ENCODE peak calls at places on chromosome 3, in nine cellular contexts. One of them, this sample, is unnamed.

GRCh38 chr3:13308406-13308805 is 111.7 kb downstream of the NUP210 start:
- DNase-seq in HCT116: peak; percentile 24
- DNase-seq in activated CD8-positive, alpha-beta memory T cell treated with anti-CD3 and anti-CD28 coated beads for 24 hours: no peak
- DNase-seq in fibroblast of mammary gland: peak; percentile 30
- DNase-seq in skeletal muscle cell: no peak
- DNase-seq in fibroblast of pulmonary artery: peak; percentile 31
- DNase-seq in CD4-positive, alpha-beta T cell: peak; percentile 13
- DNase-seq in Panc1: peak; percentile 39
- DNase-seq in activated T-helper 1 cell treated with Interleukin-2 at 50 U/mL for 16 hours: no peak
- DNase-seq in this sample: peak; percentile 52

GRCh38 chr3:57749542-57749941 is 6.6 kb upstream of the SLMAP start:
- DNase-seq in fibroblast of pulmonary artery: no peak
- DNase-seq in activated CD8-positive, alpha-beta memory T cell treated with anti-CD3 and anti-CD28 coated beads for 24 hours: no peak
- DNase-seq in activated T-helper 1 cell treated with Interleukin-2 at 50 U/mL for 16 hours: no peak
- DNase-seq in Panc1: no peak
- DNase-seq in CD4-positive, alpha-beta T cell: no peak
- DNase-seq in HCT116: no peak
- DNase-seq in skeletal muscle cell: no peak
- DNase-seq in fibroblast of mammary gland: no peak
- DNase-seq in this sample: no peak

GRCh38 chr3:179880868-179881267 is 155.9 kb downstream of the PEX5L start:
- DNase-seq in fibroblast of mammary gland: no peak
- DNase-seq in HCT116: no peak
- DNase-seq in activated T-helper 1 cell treated with Interleukin-2 at 50 U/mL for 16 hours: no peak
- DNase-seq in Panc1: no peak
- DNase-seq in fibroblast of pulmonary artery: no peak
- DNase-seq in CD4-positive, alpha-beta T cell: no peak
- DNase-seq in skeletal muscle cell: no peak
- DNase-seq in activated CD8-positive, alpha-beta memory T cell treated with anti-CD3 and anti-CD28 coated beads for 24 hours: no peak
- DNase-seq in this sample: no peak

GRCh38 chr3:30908466-30909037 is 14.1 kb upstream of the GADL1 start:
- DNase-seq in fibroblast of pulmonary artery: no peak
- DNase-seq in Panc1: no peak
- DNase-seq in HCT116: no peak
- DNase-seq in activated T-helper 1 cell treated with Interleukin-2 at 50 U/mL for 16 hours: no peak
- DNase-seq in fibroblast of mammary gland: no peak
- DNase-seq in CD4-positive, alpha-beta T cell: no peak
- DNase-seq in activated CD8-positive, alpha-beta memory T cell treated with anti-CD3 and anti-CD28 coated beads for 24 hours: no peak
- DNase-seq in skeletal muscle cell: no peak
- DNase-seq in this sample: no peak

GRCh38 chr3:136659253-136659652 is 92.9 kb downstream of the STAG1 start:
- DNase-seq in fibroblast of mammary gland: peak; percentile 79
- DNase-seq in skeletal muscle cell: peak; percentile 19
- DNase-seq in Panc1: no peak
- DNase-seq in activated T-helper 1 cell treated with Interleukin-2 at 50 U/mL for 16 hours: no peak
- DNase-seq in CD4-positive, alpha-beta T cell: no peak
- DNase-seq in activated CD8-positive, alpha-beta memory T cell treated with anti-CD3 and anti-CD28 coated beads for 24 hours: no peak
- DNase-seq in fibroblast of pulmonary artery: peak; percentile 74
- DNase-seq in HCT116: no peak
- DNase-seq in this sample: peak; percentile 78

GRCh38 chr3:13470894-13471574 is 9.1 kb upstream of the HDAC11 start:
- DNase-seq in activated CD8-positive, alpha-beta memory T cell treated with anti-CD3 and anti-CD28 coated beads for 24 hours: no peak
- DNase-seq in CD4-positive, alpha-beta T cell: no peak
- DNase-seq in fibroblast of pulmonary artery: no peak
- DNase-seq in Panc1: no peak
- DNase-seq in activated T-helper 1 cell treated with Interleukin-2 at 50 U/mL for 16 hours: no peak
- DNase-seq in skeletal muscle cell: no peak
- DNase-seq in fibroblast of mammary gland: no peak
- DNase-seq in HCT116: no peak
- DNase-seq in this sample: no peak

GRCh38 chr3:159766563-159767185 is 222.0 kb upstream of the IL12A start:
- DNase-seq in fibroblast of mammary gland: peak; percentile 52
- DNase-seq in CD4-positive, alpha-beta T cell: no peak
- DNase-seq in skeletal muscle cell: no peak
- DNase-seq in fibroblast of pulmonary artery: peak; percentile 61
- DNase-seq in Panc1: no peak
- DNase-seq in activated CD8-positive, alpha-beta memory T cell treated with anti-CD3 and anti-CD28 coated beads for 24 hours: no peak
- DNase-seq in HCT116: no peak
- DNase-seq in activated T-helper 1 cell treated with Interleukin-2 at 50 U/mL for 16 hours: no peak
- DNase-seq in this sample: peak; percentile 54

GRCh38 chr3:11060500-11061251 is 68.1 kb downstream of the SLC6A1 start:
- DNase-seq in fibroblast of pulmonary artery: peak; percentile 64
- DNase-seq in CD4-positive, alpha-beta T cell: peak; percentile 19
- DNase-seq in HCT116: peak; percentile 50
- DNase-seq in activated CD8-positive, alpha-beta memory T cell treated with anti-CD3 and anti-CD28 coated beads for 24 hours: peak; percentile 78
- DNase-seq in Panc1: no peak
- DNase-seq in skeletal muscle cell: peak; percentile 29
- DNase-seq in fibroblast of mammary gland: peak; percentile 65
- DNase-seq in activated T-helper 1 cell treated with Interleukin-2 at 50 U/mL for 16 hours: no peak
- DNase-seq in this sample: peak; percentile 60

GRCh38 chr3:102353804-102354203 is 81.0 kb upstream of the ZPLD1 start:
- DNase-seq in CD4-positive, alpha-beta T cell: no peak
- DNase-seq in activated T-helper 1 cell treated with Interleukin-2 at 50 U/mL for 16 hours: no peak
- DNase-seq in fibroblast of mammary gland: no peak
- DNase-seq in Panc1: no peak
- DNase-seq in skeletal muscle cell: no peak
- DNase-seq in HCT116: no peak
- DNase-seq in fibroblast of pulmonary artery: no peak
- DNase-seq in activated CD8-positive, alpha-beta memory T cell treated with anti-CD3 and anti-CD28 coated beads for 24 hours: no peak
- DNase-seq in this sample: no peak

GRCh38 chr3:183892610-183893214 is 8.0 kb upstream of the PARL start:
- DNase-seq in HCT116: no peak
- DNase-seq in fibroblast of pulmonary artery: no peak
- DNase-seq in skeletal muscle cell: no peak
- DNase-seq in CD4-positive, alpha-beta T cell: no peak
- DNase-seq in activated CD8-positive, alpha-beta memory T cell treated with anti-CD3 and anti-CD28 coated beads for 24 hours: no peak
- DNase-seq in Panc1: no peak
- DNase-seq in activated T-helper 1 cell treated with Interleukin-2 at 50 U/mL for 16 hours: no peak
- DNase-seq in fibroblast of mammary gland: no peak
- DNase-seq in this sample: no peak

GRCh38 chr3:170977911-170978310 is 48.6 kb downstream of the SLC2A2 start:
- DNase-seq in skeletal muscle cell: peak; percentile 73
- DNase-seq in activated CD8-positive, alpha-beta memory T cell treated with anti-CD3 and anti-CD28 coated beads for 24 hours: no peak
- DNase-seq in activated T-helper 1 cell treated with Interleukin-2 at 50 U/mL for 16 hours: no peak
- DNase-seq in HCT116: no peak
- DNase-seq in fibroblast of mammary gland: peak; percentile 88
- DNase-seq in Panc1: no peak
- DNase-seq in fibroblast of pulmonary artery: peak; percentile 43
- DNase-seq in CD4-positive, alpha-beta T cell: no peak
- DNase-seq in this sample: no peak

GRCh38 chr3:96863129-96863740 is 48.8 kb downstream of the EPHA6 start:
- DNase-seq in fibroblast of mammary gland: peak; percentile 41
- DNase-seq in fibroblast of pulmonary artery: peak; percentile 46
- DNase-seq in skeletal muscle cell: no peak
- DNase-seq in CD4-positive, alpha-beta T cell: no peak
- DNase-seq in activated CD8-positive, alpha-beta memory T cell treated with anti-CD3 and anti-CD28 coated beads for 24 hours: no peak
- DNase-seq in Panc1: peak; percentile 2
- DNase-seq in activated T-helper 1 cell treated with Interleukin-2 at 50 U/mL for 16 hours: no peak
- DNase-seq in HCT116: no peak
- DNase-seq in this sample: peak; percentile 70

GRCh38 chr3:56894912-56895431 is 93.2 kb upstream of the ARHGEF3 start:
- DNase-seq in HCT116: no peak
- DNase-seq in fibroblast of pulmonary artery: peak; percentile 82
- DNase-seq in activated T-helper 1 cell treated with Interleukin-2 at 50 U/mL for 16 hours: no peak
- DNase-seq in CD4-positive, alpha-beta T cell: no peak
- DNase-seq in Panc1: no peak
- DNase-seq in skeletal muscle cell: peak; percentile 34
- DNase-seq in fibroblast of mammary gland: peak; percentile 54
- DNase-seq in activated CD8-positive, alpha-beta memory T cell treated with anti-CD3 and anti-CD28 coated beads for 24 hours: peak; percentile 69
- DNase-seq in this sample: no peak

GRCh38 chr3:186844908-186845307 is 2.4 kb downstream of the ADIPOQ start:
- DNase-seq in CD4-positive, alpha-beta T cell: no peak
- DNase-seq in activated CD8-positive, alpha-beta memory T cell treated with anti-CD3 and anti-CD28 coated beads for 24 hours: no peak
- DNase-seq in fibroblast of mammary gland: no peak
- DNase-seq in fibroblast of pulmonary artery: no peak
- DNase-seq in activated T-helper 1 cell treated with Interleukin-2 at 50 U/mL for 16 hours: no peak
- DNase-seq in skeletal muscle cell: no peak
- DNase-seq in HCT116: no peak
- DNase-seq in Panc1: no peak
- DNase-seq in this sample: no peak

GRCh38 chr3:127135241-127136023 is 57.5 kb upstream of the PRR23E start:
- DNase-seq in Panc1: no peak
- DNase-seq in skeletal muscle cell: no peak
- DNase-seq in activated CD8-positive, alpha-beta memory T cell treated with anti-CD3 and anti-CD28 coated beads for 24 hours: no peak
- DNase-seq in CD4-positive, alpha-beta T cell: no peak
- DNase-seq in fibroblast of pulmonary artery: peak; percentile 11
- DNase-seq in fibroblast of mammary gland: peak; percentile 19
- DNase-seq in HCT116: no peak
- DNase-seq in activated T-helper 1 cell treated with Interleukin-2 at 50 U/mL for 16 hours: no peak
- DNase-seq in this sample: peak; percentile 47

GRCh38 chr3:39106281-39107055 is 959 bp downstream of the GORASP1 start:
- DNase-seq in activated T-helper 1 cell treated with Interleukin-2 at 50 U/mL for 16 hours: no peak
- DNase-seq in activated CD8-positive, alpha-beta memory T cell treated with anti-CD3 and anti-CD28 coated beads for 24 hours: no peak
- DNase-seq in skeletal muscle cell: no peak
- DNase-seq in fibroblast of pulmonary artery: peak; percentile 50
- DNase-seq in HCT116: no peak
- DNase-seq in CD4-positive, alpha-beta T cell: no peak
- DNase-seq in Panc1: no peak
- DNase-seq in fibroblast of mammary gland: peak; percentile 45
- DNase-seq in this sample: peak; percentile 34

GRCh38 chr3:9994086-9994844 is 7.6 kb upstream of the EMC3 start:
- DNase-seq in activated CD8-positive, alpha-beta memory T cell treated with anti-CD3 and anti-CD28 coated beads for 24 hours: no peak
- DNase-seq in skeletal muscle cell: peak; percentile 75
- DNase-seq in fibroblast of pulmonary artery: peak; percentile 89
- DNase-seq in CD4-positive, alpha-beta T cell: no peak
- DNase-seq in HCT116: no peak
- DNase-seq in fibroblast of mammary gland: peak; percentile 86
- DNase-seq in Panc1: no peak
- DNase-seq in activated T-helper 1 cell treated with Interleukin-2 at 50 U/mL for 16 hours: no peak
- DNase-seq in this sample: no peak

This sample was measured in G401.